ENCODE peak calls at places on chromosomes 12 and 14, in nine cellular contexts. One of them, this sample, is unnamed.

GRCh38 chr14:62455446-62455845 is 589.8 kb downstream of the KCNH5 start:
- DNase-seq in sigmoid colon: no peak
- DNase-seq in upper lobe of left lung: no peak
- DNase-seq in GM12878: no peak
- DNase-seq in K562: no peak
- DNase-seq in suprapubic skin: no peak
- DNase-seq in transverse colon: no peak
- DNase-seq in HepG2: no peak
- DNase-seq in H1: no peak
- DNase-seq in this sample: no peak

GRCh38 chr12:107917912-107918800 is 143.7 kb downstream of the ASCL4 start:
- DNase-seq in HepG2: peak
- DNase-seq in K562: peak
- DNase-seq in GM12878: no peak
- DNase-seq in H1: peak
- DNase-seq in sigmoid colon: no peak
- DNase-seq in transverse colon: no peak
- DNase-seq in suprapubic skin: no peak
- DNase-seq in upper lobe of left lung: no peak
- DNase-seq in this sample: no peak

GRCh38 chr14:97349946-97350345 is 552.8 kb downstream of the VRK1 start:
- DNase-seq in suprapubic skin: no peak
- DNase-seq in HepG2: peak
- DNase-seq in sigmoid colon: no peak
- DNase-seq in transverse colon: no peak
- DNase-seq in GM12878: no peak
- DNase-seq in H1: no peak
- DNase-seq in K562: no peak
- DNase-seq in upper lobe of left lung: no peak
- DNase-seq in this sample: no peak

GRCh38 chr12:117583677-117584076 is 222.3 kb upstream of the NOS1 start:
- DNase-seq in H1: no peak
- DNase-seq in K562: no peak
- DNase-seq in upper lobe of left lung: no peak
- DNase-seq in HepG2: no peak
- DNase-seq in transverse colon: no peak
- DNase-seq in suprapubic skin: no peak
- DNase-seq in GM12878: no peak
- DNase-seq in sigmoid colon: no peak
- DNase-seq in this sample: no peak

GRCh38 chr12:122473543-122474323 is 27.0 kb downstream of the ZCCHC8 start:
- DNase-seq in H1: no peak
- DNase-seq in suprapubic skin: no peak
- DNase-seq in GM12878: peak
- DNase-seq in transverse colon: no peak
- DNase-seq in sigmoid colon: no peak
- DNase-seq in upper lobe of left lung: no peak
- DNase-seq in K562: peak
- DNase-seq in HepG2: no peak
- DNase-seq in this sample: peak

GRCh38 chr14:59632381-59632780 is 55.8 kb upstream of the CCDC175 start:
- DNase-seq in sigmoid colon: no peak
- DNase-seq in GM12878: no peak
- DNase-seq in H1: no peak
- DNase-seq in transverse colon: peak
- DNase-seq in upper lobe of left lung: no peak
- DNase-seq in suprapubic skin: no peak
- DNase-seq in K562: peak
- DNase-seq in HepG2: peak
- DNase-seq in this sample: peak

GRCh38 chr12:93879476-93880376 is 202.6 kb downstream of the CRADD start:
- DNase-seq in K562: no peak
- DNase-seq in sigmoid colon: no peak
- DNase-seq in GM12878: no peak
- DNase-seq in transverse colon: no peak
- DNase-seq in H1: no peak
- DNase-seq in HepG2: no peak
- DNase-seq in upper lobe of left lung: no peak
- DNase-seq in suprapubic skin: no peak
- DNase-seq in this sample: no peak

GRCh38 chr14:24411468-24412454 is 13.0 kb downstream of the NYNRIN start:
- DNase-seq in H1: no peak
- DNase-seq in K562: peak
- DNase-seq in transverse colon: no peak
- DNase-seq in HepG2: peak
- DNase-seq in upper lobe of left lung: peak
- DNase-seq in sigmoid colon: peak
- DNase-seq in suprapubic skin: no peak
- DNase-seq in GM12878: no peak
- DNase-seq in this sample: peak

GRCh38 chr14:101584049-101584859 is 23.0 kb downstream of the DIO3 start:
- DNase-seq in K562: peak
- DNase-seq in transverse colon: no peak
- DNase-seq in HepG2: no peak
- DNase-seq in suprapubic skin: peak
- DNase-seq in H1: no peak
- DNase-seq in upper lobe of left lung: no peak
- DNase-seq in sigmoid colon: no peak
- DNase-seq in GM12878: no peak
- DNase-seq in this sample: no peak

GRCh38 chr12:121214855-121215745 is 5.2 kb downstream of the P2RX4 start:
- DNase-seq in HepG2: peak
- DNase-seq in sigmoid colon: no peak
- DNase-seq in GM12878: no peak
- DNase-seq in suprapubic skin: no peak
- DNase-seq in K562: peak
- DNase-seq in transverse colon: no peak
- DNase-seq in upper lobe of left lung: no peak
- DNase-seq in H1: no peak
- DNase-seq in this sample: peak

GRCh38 chr14:71491925-71492324 is 440.3 kb upstream of the RGS6 start:
- DNase-seq in upper lobe of left lung: no peak
- DNase-seq in HepG2: peak
- DNase-seq in H1: no peak
- DNase-seq in GM12878: no peak
- DNase-seq in sigmoid colon: no peak
- DNase-seq in transverse colon: no peak
- DNase-seq in suprapubic skin: no peak
- DNase-seq in K562: no peak
- DNase-seq in this sample: no peak

GRCh38 chr12:87253157-87253556 is 776.0 kb downstream of the C12orf50 start:
- DNase-seq in suprapubic skin: no peak
- DNase-seq in upper lobe of left lung: no peak
- DNase-seq in transverse colon: no peak
- DNase-seq in HepG2: no peak
- DNase-seq in sigmoid colon: peak
- DNase-seq in GM12878: no peak
- DNase-seq in K562: no peak
- DNase-seq in H1: no peak
- DNase-seq in this sample: peak

GRCh38 chr14:93977790-93978581 is 1.6 kb upstream of the ASB2 start:
- DNase-seq in transverse colon: peak
- DNase-seq in H1: no peak
- DNase-seq in suprapubic skin: no peak
- DNase-seq in upper lobe of left lung: no peak
- DNase-seq in K562: no peak
- DNase-seq in sigmoid colon: no peak
- DNase-seq in GM12878: peak
- DNase-seq in HepG2: no peak
- DNase-seq in this sample: no peak

GRCh38 chr14:69629225-69630127 is 18.1 kb downstream of the SUSD6 start:
- DNase-seq in transverse colon: no peak
- DNase-seq in upper lobe of left lung: no peak
- DNase-seq in HepG2: no peak
- DNase-seq in sigmoid colon: no peak
- DNase-seq in K562: peak
- DNase-seq in H1: no peak
- DNase-seq in GM12878: no peak
- DNase-seq in suprapubic skin: no peak
- DNase-seq in this sample: no peak

GRCh38 chr12:7609480-7609879 is 56.2 kb downstream of the APOBEC1 start:
- DNase-seq in H1: no peak
- DNase-seq in suprapubic skin: no peak
- DNase-seq in upper lobe of left lung: no peak
- DNase-seq in GM12878: no peak
- DNase-seq in HepG2: no peak
- DNase-seq in sigmoid colon: no peak
- DNase-seq in transverse colon: no peak
- DNase-seq in K562: no peak
- DNase-seq in this sample: no peak

GRCh38 chr12:21323736-21324135 is 11.0 kb downstream of the SLCO1A2 start:
- DNase-seq in H1: no peak
- DNase-seq in K562: no peak
- DNase-seq in sigmoid colon: no peak
- DNase-seq in upper lobe of left lung: no peak
- DNase-seq in GM12878: no peak
- DNase-seq in suprapubic skin: no peak
- DNase-seq in transverse colon: no peak
- DNase-seq in HepG2: no peak
- DNase-seq in this sample: no peak

DNA sequence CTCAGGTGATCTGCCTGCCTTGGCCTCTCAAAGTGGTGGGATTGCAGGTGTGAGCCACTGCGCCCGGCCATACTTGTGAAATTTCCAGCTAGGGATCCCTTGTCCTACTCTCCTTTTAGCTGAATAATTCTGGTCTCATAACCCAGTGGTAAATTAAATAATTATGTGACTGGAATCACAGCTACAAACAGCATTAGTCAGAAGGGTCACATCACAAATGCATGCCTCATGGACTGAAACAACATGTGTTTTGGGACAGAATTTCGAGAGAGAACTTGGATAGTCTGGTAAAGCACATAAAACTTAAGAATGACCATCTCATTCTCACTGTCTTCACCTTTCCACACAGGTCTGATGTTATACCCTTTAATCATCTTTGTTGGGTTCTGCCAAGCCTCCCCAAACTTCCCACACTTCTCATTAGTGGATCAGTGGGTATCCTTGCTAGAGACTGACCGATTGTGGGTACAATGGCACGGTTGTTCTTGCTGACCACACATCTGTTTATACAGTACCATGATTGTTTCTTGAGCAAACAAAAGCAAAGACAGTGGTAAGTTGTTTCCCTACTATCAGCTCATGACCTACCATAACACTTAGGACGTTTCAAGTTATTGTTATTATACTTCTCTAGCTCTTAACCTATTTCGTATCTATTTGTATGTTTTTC is 5.1 kb downstream of the GPRC5D start:
- DNase-seq in K562: no peak
- DNase-seq in HepG2: peak
- DNase-seq in sigmoid colon: no peak
- DNase-seq in GM12878: no peak
- DNase-seq in transverse colon: no peak
- DNase-seq in H1: no peak
- DNase-seq in upper lobe of left lung: no peak
- DNase-seq in suprapubic skin: no peak
- DNase-seq in this sample: no peak
- TF ChIP-seq EP300 in K562: no peak
- TF ChIP-seq EP300 in HepG2: peak
- TF ChIP-seq EP300 in sigmoid colon: no peak
- TF ChIP-seq EP300 in GM12878: no peak
- TF ChIP-seq EP300 in transverse colon: no peak
- TF ChIP-seq EP300 in H1: no peak
- TF ChIP-seq EP300 in upper lobe of left lung: no peak
- TF ChIP-seq EP300 in suprapubic skin: no peak
- TF ChIP-seq EP300 in this sample: no peak

GRCh38 chr14:52900731-52901130 is 50.1 kb downstream of the FERMT2 start:
- DNase-seq in upper lobe of left lung: no peak
- DNase-seq in GM12878: no peak
- DNase-seq in transverse colon: no peak
- DNase-seq in HepG2: no peak
- DNase-seq in K562: no peak
- DNase-seq in sigmoid colon: no peak
- DNase-seq in H1: no peak
- DNase-seq in suprapubic skin: no peak
- DNase-seq in this sample: no peak

GRCh38 chr14:52906141-52906601 is 44.7 kb downstream of the FERMT2 start:
- DNase-seq in upper lobe of left lung: no peak
- DNase-seq in HepG2: no peak
- DNase-seq in K562: no peak
- DNase-seq in suprapubic skin: no peak
- DNase-seq in transverse colon: no peak
- DNase-seq in H1: no peak
- DNase-seq in sigmoid colon: no peak
- DNase-seq in GM12878: no peak
- DNase-seq in this sample: no peak

GRCh38 chr14:52902971-52903385 is 47.9 kb downstream of the FERMT2 start:
- DNase-seq in HepG2: no peak
- DNase-seq in sigmoid colon: no peak
- DNase-seq in H1: no peak
- DNase-seq in transverse colon: no peak
- DNase-seq in K562: no peak
- DNase-seq in upper lobe of left lung: no peak
- DNase-seq in suprapubic skin: no peak
- DNase-seq in GM12878: no peak
- DNase-seq in this sample: no peak

GRCh38 chr14:52901357-52901980 is 49.4 kb downstream of the FERMT2 start:
- DNase-seq in K562: no peak
- DNase-seq in transverse colon: no peak
- DNase-seq in suprapubic skin: no peak
- DNase-seq in GM12878: no peak
- DNase-seq in upper lobe of left lung: no peak
- DNase-seq in sigmoid colon: no peak
- DNase-seq in H1: no peak
- DNase-seq in HepG2: no peak
- DNase-seq in this sample: no peak
- TF ChIP-seq POLR2AphosphoS5 in K562: no peak
- TF ChIP-seq POLR2AphosphoS5 in transverse colon: no peak
- TF ChIP-seq POLR2AphosphoS5 in suprapubic skin: no peak
- TF ChIP-seq POLR2AphosphoS5 in GM12878: no peak
- TF ChIP-seq POLR2AphosphoS5 in upper lobe of left lung: no peak
- TF ChIP-seq POLR2AphosphoS5 in sigmoid colon: no peak
- TF ChIP-seq POLR2AphosphoS5 in H1: no peak
- TF ChIP-seq POLR2AphosphoS5 in HepG2: no peak
- TF ChIP-seq POLR2AphosphoS5 in this sample: no peak

GRCh38 chr14:58151701-58152568 is at the start of gene ARMH4:
- DNase-seq in H1: peak
- DNase-seq in transverse colon: peak
- DNase-seq in HepG2: peak
- DNase-seq in GM12878: no peak
- DNase-seq in upper lobe of left lung: peak
- DNase-seq in suprapubic skin: peak
- DNase-seq in K562: peak
- DNase-seq in sigmoid colon: peak
- DNase-seq in this sample: peak
- TF ChIP-seq POLR2A in H1: peak
- TF ChIP-seq POLR2A in transverse colon: no peak
- TF ChIP-seq POLR2A in HepG2: no peak
- TF ChIP-seq POLR2A in GM12878: no peak
- TF ChIP-seq POLR2A in upper lobe of left lung: peak
- TF ChIP-seq POLR2A in suprapubic skin: no peak
- TF ChIP-seq POLR2A in K562: no peak
- TF ChIP-seq POLR2A in sigmoid colon: no peak
- TF ChIP-seq POLR2A in this sample: no peak

DNA sequence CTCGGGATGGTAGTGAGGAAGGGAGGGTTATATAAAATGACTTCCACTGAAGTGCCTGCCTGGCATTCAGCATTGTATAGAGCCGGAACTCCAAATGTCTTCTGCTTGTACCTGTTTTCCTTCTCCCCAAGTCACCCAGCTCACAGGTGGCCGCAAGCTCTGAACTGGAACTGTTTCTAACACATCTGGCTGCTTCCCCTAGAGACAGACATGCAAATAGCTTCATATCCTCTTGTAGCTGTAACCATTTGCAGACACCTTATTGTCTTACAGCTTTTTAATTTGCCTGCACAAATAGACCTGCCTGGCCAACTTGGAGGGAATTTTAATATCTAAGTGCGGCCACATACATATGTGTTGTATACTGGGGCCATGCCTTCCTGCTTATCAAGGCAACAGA is 126.0 kb downstream of the CHST11 start:
- DNase-seq in transverse colon: peak
- DNase-seq in H1: no peak
- DNase-seq in sigmoid colon: no peak
- DNase-seq in K562: no peak
- DNase-seq in suprapubic skin: no peak
- DNase-seq in GM12878: peak
- DNase-seq in upper lobe of left lung: no peak
- DNase-seq in HepG2: no peak
- DNase-seq in this sample: no peak
- TF ChIP-seq EP300 in transverse colon: no peak
- TF ChIP-seq EP300 in H1: no peak
- TF ChIP-seq EP300 in sigmoid colon: no peak
- TF ChIP-seq EP300 in K562: no peak
- TF ChIP-seq EP300 in suprapubic skin: no peak
- TF ChIP-seq EP300 in GM12878: peak
- TF ChIP-seq EP300 in upper lobe of left lung: no peak
- TF ChIP-seq EP300 in HepG2: no peak
- TF ChIP-seq EP300 in this sample: no peak